ENCODE peak calls at places on chromosomes 11 and 22, in four cellular contexts. F, J, C and P are unnamed samples.

GRCh38 chr22:39135092-39135896 is 17.2 kb downstream of the CBX7 start:
- DNase-seq in F (peak), C (peak), J (no peak), P (peak)

GRCh38 chr11:70660059-70660888 is 261.9 kb downstream of the CTTN start:
- DNase-seq in C (no peak), J (no peak), F (no peak), P (no peak)

GRCh38 chr22:17194213-17194612 is 25.0 kb downstream of the ADA2 start:
- DNase-seq in F (no peak), J (no peak), C (no peak), P (no peak)

GRCh38 chr11:74546752-74547151 is 45.6 kb upstream of the POLD3 start:
- DNase-seq in C (peak), F (no peak), J (no peak), P (no peak)

GRCh38 chr22:46673677-46674236 is 53.6 kb downstream of the GRAMD4 start:
- DNase-seq in F (no peak), C (no peak), J (no peak), P (no peak)

GRCh38 chr22:28429711-28430110 is 249.9 kb downstream of the TTC28 start:
- DNase-seq in F (no peak), C (no peak), J (no peak), P (no peak)

GRCh38 chr11:126476977-126477376 is 121.5 kb downstream of the ST3GAL4 start:
- DNase-seq in C (no peak), J (no peak), F (no peak), P (no peak)

GRCh38 chr11:93577291-93577690 is 34.1 kb upstream of the SMCO4 start:
- DNase-seq in J (no peak), C (no peak), F (no peak), P (no peak)

GRCh38 chr11:69852051-69852450 is 32.8 kb upstream of the FGF3 start:
- DNase-seq in F (no peak), J (no peak), C (no peak), P (no peak)

GRCh38 chr11:107928767-107929507 is 689 bp downstream of the RAB39A start:
- DNase-seq in F (no peak), J (no peak), C (no peak), P (no peak)

GRCh38 chr11:74330065-74330858 is 18.8 kb upstream of the P4HA3 start:
- DNase-seq in J (no peak), C (no peak), F (no peak), P (no peak)

GRCh38 chr11:34626393-34626792 is 5.5 kb downstream of the EHF start:
- DNase-seq in J (no peak), F (no peak), C (no peak), P (no peak)

GRCh38 chr11:68312780-68313573 is 586 bp downstream of the LRP5 start:
- DNase-seq in F (peak), C (no peak), J (no peak), P (no peak)

GRCh38 chr11:29844701-29845379 is 172.0 kb downstream of the KCNA4 start:
- DNase-seq in C (no peak), F (no peak), J (no peak), P (no peak)

GRCh38 chr11:27839226-27839913 is 139.1 kb upstream of the BDNF start:
- DNase-seq in J (no peak), F (no peak), C (peak), P (no peak)

GRCh38 chr11:107916671-107917241 is 11.5 kb upstream of the RAB39A start:
- DNase-seq in F (no peak), C (peak), J (peak), P (no peak)

GRCh38 chr11:27291302-27291889 is 71.6 kb downstream of the CCDC34 start:
- DNase-seq in J (no peak), C (no peak), F (no peak), P (peak)

GRCh38 chr11:103683581-103683980 is 352.9 kb upstream of the DDI1 start:
- DNase-seq in J (no peak), C (no peak), F (no peak), P (no peak)

GRCh38 chr11:35304393-35304790 is 115.0 kb downstream of the SLC1A2 start:
- DNase-seq in J (no peak), F (no peak), C (peak), P (no peak)

GRCh38 chr11:61963016-61963281 is 4.5 kb downstream of the FTH1 start:
- DNase-seq in F (peak), C (no peak), J (no peak), P (no peak)

GRCh38 chr11:123550620-123550917 is 103.9 kb downstream of the SCN3B start:
- DNase-seq in J (no peak), C (no peak), F (no peak), P (no peak)

GRCh38 chr11:133712235-133712634 is 133.1 kb downstream of the SPATA19 start:
- DNase-seq in J (no peak), F (no peak), C (no peak), P (no peak)

GRCh38 chr11:17748761-17749721 is 14.5 kb downstream of the KCNC1 start:
- DNase-seq in J (no peak), F (no peak), C (no peak), P (no peak)
- TF ChIP-seq TCF7L2 in J (no peak), F (no peak), C (no peak), P (no peak)

DNA sequence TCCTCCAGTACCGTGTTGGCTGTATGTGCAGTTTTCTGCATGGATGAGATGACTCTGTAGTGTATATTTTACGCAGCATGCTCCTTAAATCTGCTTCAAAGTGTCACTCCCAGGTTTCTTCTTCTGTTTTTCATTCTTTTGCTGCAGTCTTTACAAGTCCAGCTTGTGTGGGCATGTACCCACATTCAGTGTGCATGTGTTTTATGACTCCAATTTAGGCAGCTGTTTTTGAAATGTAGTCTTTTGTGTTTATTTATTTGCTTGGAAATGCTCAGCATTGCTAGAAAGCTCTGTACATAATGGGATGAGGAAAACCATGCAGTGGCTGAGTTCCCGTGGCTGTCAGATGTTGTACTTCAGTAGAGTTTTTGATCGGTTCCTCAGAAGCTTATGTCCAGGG is 138.5 kb downstream of the ARHGAP42 start:
- DNase-seq in F (no peak), C (no peak), J (no peak), P (no peak)
- TF ChIP-seq TCF7L2 in F (no peak), C (no peak), J (no peak), P (no peak)

GRCh38 chr22:26054846-26055245 is 114.4 kb upstream of the SEZ6L start:
- DNase-seq in F (no peak), J (no peak), C (no peak), P (no peak)
- TF ChIP-seq TCF7L2 in F (no peak), J (no peak), C (no peak), P (no peak)

DNA sequence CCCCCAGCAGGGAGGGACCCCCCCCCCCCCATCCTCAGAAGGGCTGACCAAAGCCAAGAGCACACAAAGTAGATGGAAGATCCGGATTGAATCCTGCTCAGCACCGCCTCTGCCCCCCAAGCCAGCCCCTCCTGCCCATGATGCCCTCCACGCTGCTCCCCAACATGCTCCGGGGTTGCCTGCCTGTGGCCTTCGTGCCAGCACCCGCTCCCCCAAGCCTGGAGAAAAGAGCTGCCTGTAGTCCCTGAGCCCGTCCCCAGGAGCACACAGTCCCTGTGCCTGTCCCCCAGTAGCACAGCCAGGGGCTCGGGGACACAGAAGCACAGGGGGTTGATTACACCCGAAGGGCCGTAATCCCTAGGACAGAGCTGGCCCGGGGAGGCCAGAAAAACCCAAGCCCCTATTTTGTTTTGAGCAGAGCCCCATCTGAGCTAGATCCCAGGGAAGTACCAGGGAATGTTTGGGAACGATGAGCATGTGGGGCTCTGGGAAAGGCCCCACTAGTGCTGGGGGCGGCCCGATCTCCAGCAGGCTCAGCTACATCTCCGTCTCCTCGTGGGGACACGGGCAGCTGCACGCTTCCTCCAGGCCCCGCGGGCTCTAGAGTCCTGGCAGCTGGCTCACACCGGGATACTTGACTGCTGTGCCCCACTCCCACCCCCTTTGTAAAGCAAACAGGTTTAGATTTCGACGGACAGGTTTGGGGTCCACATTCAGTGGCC is 66.7 kb downstream of the PHF21B start:
- DNase-seq in C (no peak), J (no peak), F (no peak), P (no peak)
- TF ChIP-seq TCF7L2 in C (no peak), J (no peak), F (no peak), P (no peak)

GRCh38 chr11:76641905-76642304 is 28.6 kb downstream of the LRRC32 start:
- DNase-seq in F (no peak), C (no peak), J (no peak), P (no peak)
- TF ChIP-seq TCF7L2 in F (no peak), C (no peak), J (no peak), P (no peak)

GRCh38 chr11:6586434-6587359 is 16.7 kb downstream of the RRP8 start:
- DNase-seq in F (no peak), C (no peak), J (no peak), P (no peak)
- TF ChIP-seq TCF7L2 in F (no peak), C (no peak), J (no peak), P (no peak)

GRCh38 chr22:42090596-42091445 is at the start of gene NDUFA6:
- DNase-seq in J (peak), C (peak), F (peak), P (peak)

GRCh38 chr22:42086051-42086450 is 4.5 kb downstream of the NDUFA6 start:
- DNase-seq in C (no peak), F (no peak), J (no peak), P (no peak)

GRCh38 chr22:42091446-42091764 is 833 bp upstream of the NDUFA6 start:
- DNase-seq in C (no peak), J (no peak), F (no peak), P (no peak)
- TF ChIP-seq TCF7L2 in C (no peak), J (no peak), F (no peak), P (no peak)

GRCh38 chr11:45577755-45578154 is 87.7 kb downstream of the CHST1 start:
- DNase-seq in F (no peak), J (no peak), C (no peak), P (no peak)
- TF ChIP-seq TCF7L2 in F (no peak), J (no peak), C (no peak), P (no peak)

GRCh38 chr11:4821021-4821420 is at the start of gene OR51F2:
- DNase-seq in F (no peak), J (no peak), C (no peak), P (no peak)

GRCh38 chr11:4825132-4825531 is 4.0 kb downstream of the OR51F2 start:
- DNase-seq in J (no peak), C (no peak), F (no peak), P (no peak)

GRCh38 chr11:4830909-4831308 is 9.8 kb downstream of the OR51F2 start:
- DNase-seq in C (no peak), F (no peak), J (no peak), P (no peak)

GRCh38 chr11:4826425-4826824 is 5.3 kb downstream of the OR51F2 start:
- DNase-seq in F (no peak), J (no peak), C (no peak), P (no peak)
- TF ChIP-seq TCF7L2 in F (no peak), J (no peak), C (no peak), P (no peak)